ENCODE peak calls at places on chromosomes 7 and 10, in five cellular contexts. T, L, G, Q and B are unnamed samples.

GRCh38 chr10:4103586-4103985 is 318.6 kb upstream of the KLF6 start:
- DNase-seq in T (no peak), L (no peak), G (no peak), Q (no peak), B (no peak)

GRCh38 chr10:93160829-93161228 is 87.1 kb downstream of the CYP26A1 start:
- DNase-seq in T (no peak), L (no peak), G (no peak), Q (peak; percentile 86), B (no peak)

GRCh38 chr10:109978481-109978880 is 29.3 kb upstream of the ADD3 start:
- DNase-seq in T (peak; percentile 25), L (no peak), G (no peak), Q (peak; percentile 83), B (no peak)

GRCh38 chr7:150994141-150994837 is 3.5 kb downstream of the NOS3 start:
- DNase-seq in T (no peak), L (no peak), G (peak; percentile 63), Q (peak; percentile 65), B (no peak)

GRCh38 chr7:70434376-70434775 is 697.6 kb upstream of the GALNT17 start:
- DNase-seq in T (no peak), L (no peak), G (no peak), Q (no peak), B (no peak)

GRCh38 chr10:72779874-72780273 is 87.9 kb downstream of the MCU start:
- DNase-seq in T (no peak), L (no peak), G (no peak), Q (no peak), B (no peak)

GRCh38 chr7:130276796-130277762 is 10.4 kb downstream of the CPA2 start:
- DNase-seq in T (no peak), L (no peak), G (no peak), Q (peak; percentile 70), B (peak; percentile 94)

GRCh38 chr10:114801411-114801813 is 20.2 kb upstream of the FHIP2A start:
- DNase-seq in T (no peak), L (no peak), G (no peak), Q (no peak), B (no peak)

GRCh38 chr10:22712246-22712958 is 2.0 kb downstream of the PIP4K2A start:
- DNase-seq in T (no peak), L (no peak), G (no peak), Q (peak; percentile 54), B (no peak)

GRCh38 chr7:46257766-46258448 is 336.8 kb upstream of the IGFBP3 start:
- DNase-seq in T (peak; percentile 39), L (no peak), G (no peak), Q (peak; percentile 81), B (no peak)

GRCh38 chr10:116888380-116889055 is 39.2 kb downstream of the ENO4 start:
- DNase-seq in T (peak; percentile 47), L (no peak), G (no peak), Q (peak; percentile 83), B (no peak)

GRCh38 chr7:135441791-135442190 is 68.1 kb downstream of the CNOT4 start:
- DNase-seq in T (no peak), L (no peak), G (no peak), Q (peak; percentile 37), B (no peak)

GRCh38 chr7:73718905-73719805 is at the start of gene STX1A:
- DNase-seq in T (no peak), L (peak; percentile 58), G (peak; percentile 86), Q (peak; percentile 75), B (peak; percentile 44)

GRCh38 chr10:61781969-61782403 is 119.3 kb downstream of the CABCOCO1 start:
- DNase-seq in T (no peak), L (no peak), G (no peak), Q (no peak), B (no peak)

GRCh38 chr7:28964056-28964455 is 5.9 kb upstream of the TRIL start:
- DNase-seq in T (no peak), L (no peak), G (no peak), Q (no peak), B (no peak)